ENCODE peak calls at places on chromosomes 11 and 22, in four cellular contexts. N is GM12878, L is SK-N-SH, U is H1. F is an unnamed sample.

GRCh38 chr22:39800790-39801540 is 92.6 kb downstream of the ENTHD1 start:
- DNase-seq in L (peak), N (no peak), U (no peak), F (peak)

GRCh38 chr11:8206251-8207079 is 37.6 kb upstream of the RIC3 start:
- DNase-seq in L (peak), U (no peak), N (no peak), F (peak)

GRCh38 chr22:43824724-43825485 is 12.8 kb upstream of the EFCAB6 start:
- DNase-seq in L (no peak), U (no peak), N (no peak), F (no peak)

GRCh38 chr11:85977751-85978160 is 91.1 kb downstream of the PICALM start:
- DNase-seq in L (no peak), U (no peak), N (no peak), F (no peak)

GRCh38 chr11:112082729-112083128 is 3.8 kb downstream of the TIMM8B start:
- DNase-seq in N (no peak), U (no peak), L (no peak), F (no peak)

GRCh38 chr22:36017661-36018091 is 10.9 kb downstream of the RBFOX2 start:
- DNase-seq in U (no peak), N (peak), L (peak), F (no peak)

GRCh38 chr11:71147331-71147730 is 105.0 kb downstream of the SHANK2 start:
- DNase-seq in L (no peak), N (no peak), U (no peak), F (no peak)

GRCh38 chr11:114280696-114281095 is 15.5 kb upstream of the NNMT start:
- DNase-seq in N (no peak), L (peak), U (peak), F (peak)

GRCh38 chr11:114040706-114041211 is 18.8 kb upstream of the ZBTB16 start:
- DNase-seq in L (no peak), U (no peak), N (no peak), F (peak)

GRCh38 chr11:70900540-70900939 is 351.8 kb downstream of the SHANK2 start:
- DNase-seq in U (no peak), N (no peak), L (no peak), F (no peak)

GRCh38 chr11:15692739-15693138 is 578.0 kb downstream of the INSC start:
- DNase-seq in L (no peak), N (no peak), U (no peak), F (no peak)

GRCh38 chr11:47765086-47765485 is 2.1 kb downstream of the FNBP4 start:
- DNase-seq in N (no peak), U (no peak), L (no peak), F (no peak)

GRCh38 chr11:47552086-47552580 is 799 bp downstream of the CELF1 start:
- DNase-seq in N (no peak), U (no peak), L (peak), F (no peak)

GRCh38 chr22:42338502-42338901 is 68.0 kb upstream of the TCF20 start:
- DNase-seq in U (no peak), N (no peak), L (no peak), F (no peak)

GRCh38 chr22:45857519-45857918 is 119.4 kb downstream of the WNT7B start:
- DNase-seq in U (no peak), L (no peak), N (no peak), F (no peak)

GRCh38 chr11:133361689-133361994 is 170.7 kb downstream of the OPCML start:
- DNase-seq in N (no peak), U (no peak), L (no peak), F (no peak)

GRCh38 chr11:75311858-75312288 is 39.6 kb downstream of the ARRB1 start:
- DNase-seq in N (no peak), U (no peak), L (peak), F (no peak)

GRCh38 chr22:39528080-39528661 is 4.4 kb downstream of the RPS19BP1 start:
- DNase-seq in L (peak), U (no peak), N (no peak), F (no peak)

GRCh38 chr11:71491531-71492329 is 35.3 kb upstream of the KRTAP5-7 start:
- DNase-seq in U (no peak), N (no peak), L (no peak), F (no peak)

GRCh38 chr11:86205415-86206268 is 38.9 kb upstream of the EED start:
- DNase-seq in L (no peak), N (no peak), U (no peak), F (no peak)

GRCh38 chr11:114166897-114167323 is 107.4 kb downstream of the ZBTB16 start:
- DNase-seq in N (no peak), U (no peak), L (no peak), F (no peak)

GRCh38 chr11:119056397-119056999 is 507 bp downstream of the HYOU1 start:
- DNase-seq in L (peak), U (no peak), N (no peak), F (peak)

GRCh38 chr22:23278883-23279675 is 98.8 kb downstream of the BCR start:
- DNase-seq in U (no peak), N (no peak), L (no peak), F (peak)

GRCh38 chr11:131987703-131988102 is 617.3 kb downstream of the NTM start:
- DNase-seq in N (no peak), L (no peak), U (no peak), F (no peak)
- TF ChIP-seq CHD2 in N (no peak), L (no peak), U (no peak), F (no peak)

GRCh38 chr11:33910261-33910959 is 18.5 kb upstream of the LMO2 start:
- DNase-seq in U (no peak), N (no peak), L (no peak), F (no peak)

GRCh38 chr11:33913991-33914390 is 22.1 kb upstream of the LMO2 start:
- DNase-seq in U (no peak), N (no peak), L (no peak), F (no peak)

GRCh38 chr11:33910960-33911339 is 19.1 kb upstream of the LMO2 start:
- DNase-seq in L (no peak), N (no peak), U (no peak), F (no peak)

GRCh38 chr11:33915521-33915920 is 23.6 kb upstream of the LMO2 start:
- DNase-seq in N (no peak), U (no peak), L (no peak), F (no peak)

GRCh38 chr11:33912405-33913361 is 20.8 kb upstream of the LMO2 start:
- DNase-seq in U (no peak), N (peak), L (no peak), F (peak)
- TF ChIP-seq NRF1 in U (no peak), N (no peak), L (no peak), F (peak)

GRCh38 chr22:19853879-19854777 is 546 bp downstream of the GNB1L start:
- DNase-seq in L (no peak), U (no peak), N (no peak), F (peak)
- TF ChIP-seq CHD2 in L (no peak), U (no peak), N (no peak), F (no peak)

GRCh38 chr11:20336056-20336455 is 27.5 kb upstream of the HTATIP2 start:
- DNase-seq in L (no peak), U (no peak), N (no peak), F (no peak)

GRCh38 chr11:20342347-20343279 is 20.9 kb upstream of the HTATIP2 start:
- DNase-seq in N (no peak), L (no peak), U (peak), F (peak)

DNA sequence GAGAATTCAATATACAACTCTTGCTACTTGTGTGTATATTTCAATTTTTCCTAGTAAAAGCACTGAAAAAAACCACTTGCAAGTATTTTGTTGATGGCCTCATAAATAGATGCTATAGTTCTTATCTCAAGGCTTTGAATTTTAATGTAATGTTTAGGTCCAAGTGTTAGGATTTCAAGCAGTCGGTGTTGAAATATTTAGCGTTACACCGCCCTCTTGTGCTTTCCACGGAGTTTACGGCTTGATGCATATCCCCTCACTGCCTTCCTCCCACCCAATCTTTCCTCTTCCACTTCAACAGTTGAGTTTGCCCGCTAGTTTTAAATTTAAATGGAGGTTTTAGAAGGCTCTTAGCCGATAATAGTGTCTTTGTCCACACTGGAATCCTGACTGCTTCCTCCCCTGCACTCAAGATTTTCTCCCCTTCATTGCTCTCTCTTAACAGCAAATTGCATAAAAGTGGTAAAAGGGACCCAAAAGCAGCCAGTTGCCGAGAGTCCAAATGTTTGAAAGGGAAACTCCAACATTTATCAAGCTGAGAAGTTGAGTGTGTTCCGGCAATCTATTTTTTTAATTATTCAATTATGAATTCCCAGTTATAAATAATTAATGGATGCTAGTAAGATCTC is 25.9 kb upstream of the HTATIP2 start:
- DNase-seq in L (peak), N (no peak), U (no peak), F (no peak)
- TF ChIP-seq NRF1 in L (no peak), N (no peak), U (no peak), F (no peak)